ENCODE peak calls at places on chromosomes 6 and 20, in five cellular contexts. H, Z, K, S and N are unnamed samples.

GRCh38 chr6:158290040-158290439 is 22.2 kb upstream of the TULP4 start:
- DNase-seq in K (no peak), S (no peak), H (no peak), Z (no peak), N (no peak)

GRCh38 chr6:132199343-132199742 is 201.9 kb downstream of the MOXD1 start:
- DNase-seq in Z (no peak), K (no peak), H (no peak), S (no peak), N (no peak)

GRCh38 chr20:49894073-49894470 is 21.3 kb downstream of the SPATA2 start:
- DNase-seq in S (no peak), Z (no peak), K (no peak), H (no peak), N (no peak)

GRCh38 chr6:38310061-38310460 is 329.7 kb downstream of the BTBD9 start:
- DNase-seq in Z (no peak), H (no peak), S (peak; percentile 3), K (no peak), N (no peak)

GRCh38 chr20:10705801-10706459 is 32.1 kb upstream of the JAG1 start:
- DNase-seq in Z (no peak), S (peak; percentile 61), H (peak; percentile 4), K (no peak), N (no peak)

GRCh38 chr6:30721198-30722024 is 1.3 kb downstream of the TUBB start:
- DNase-seq in S (peak; percentile 97), H (peak; percentile 52), K (peak; percentile 94), Z (peak; percentile 90), N (peak; percentile 95)

GRCh38 chr20:51514252-51514651 is 28.3 kb downstream of the NFATC2 start:
- DNase-seq in K (no peak), Z (no peak), S (no peak), H (no peak), N (no peak)

GRCh38 chr6:135537782-135538301 is 40.3 kb upstream of the AHI1 start:
- DNase-seq in S (peak; percentile 97), Z (no peak), H (no peak), K (no peak), N (no peak)

GRCh38 chr6:150076196-150076893 is 7.4 kb upstream of the ULBP3 start:
- DNase-seq in Z (no peak), H (no peak), S (no peak), K (no peak), N (no peak)

GRCh38 chr6:81589465-81590313 is 162.8 kb downstream of the TENT5A start:
- DNase-seq in K (peak; percentile 49), S (peak; percentile 53), Z (no peak), H (no peak), N (no peak)

GRCh38 chr6:169837529-169838250 is 86.3 kb downstream of the ERMARD start:
- DNase-seq in H (no peak), Z (no peak), K (no peak), S (no peak), N (no peak)

GRCh38 chr6:75257661-75258060 is 14.1 kb upstream of the COX7A2 start:
- DNase-seq in Z (no peak), H (no peak), K (no peak), S (no peak), N (no peak)

GRCh38 chr6:129598244-129599187 is 111.5 kb downstream of the ARHGAP18 start:
- DNase-seq in H (no peak), S (peak; percentile 87), K (peak; percentile 60), Z (no peak), N (peak; percentile 86)

GRCh38 chr20:20003088-20003954 is 13.8 kb upstream of the NAA20 start:
- DNase-seq in K (no peak), S (peak; percentile 59), H (no peak), Z (no peak), N (no peak)

GRCh38 chr6:159151266-159151855 is 17.8 kb upstream of the FNDC1 start:
- DNase-seq in Z (no peak), H (no peak), S (peak; percentile 72), K (peak; percentile 53), N (no peak)

GRCh38 chr20:43459022-43459942 is 1.6 kb downstream of the SRSF6 start:
- DNase-seq in K (peak; percentile 60), H (no peak), Z (peak; percentile 8), S (peak; percentile 45), N (no peak)

GRCh38 chr6:26272171-26272631 is 92.8 kb upstream of the BTN3A2 start:
- DNase-seq in S (peak; percentile 75), H (no peak), Z (peak; percentile 44), K (peak; percentile 82), N (peak; percentile 68)

GRCh38 chr6:30102701-30103629 is 9.9 kb downstream of the TRIM31 start:
- DNase-seq in K (peak; percentile 88), H (peak; percentile 49), S (peak; percentile 93), Z (peak; percentile 70), N (peak; percentile 76)

GRCh38 chr20:258963-259362 is 1.4 kb downstream of the DEFB132 start:
- DNase-seq in Z (no peak), S (no peak), K (peak; percentile 22), H (no peak), N (no peak)

DNA sequence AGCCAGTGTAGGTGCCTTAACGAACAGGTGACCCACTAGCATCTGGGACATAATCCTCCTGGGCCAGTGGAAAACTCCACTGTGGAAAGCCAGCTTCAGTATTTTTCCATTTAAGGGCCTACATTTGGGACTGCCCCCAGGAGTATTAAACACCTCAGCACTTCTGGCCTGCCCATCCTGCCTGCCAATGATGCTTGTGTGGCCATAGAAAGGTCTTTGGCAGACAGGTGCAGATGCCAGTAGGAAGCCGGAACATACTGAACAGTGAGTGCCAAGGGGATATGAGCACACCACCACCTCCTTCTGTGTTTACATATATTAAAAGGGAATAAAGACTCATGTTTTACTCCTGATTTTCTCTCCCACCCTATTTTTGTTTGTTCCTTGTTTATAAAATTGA is 19.9 kb downstream of the MCM8 start:
- DNase-seq in Z (no peak), K (no peak), H (no peak), S (no peak), N (no peak)
- H3K4me1 ChIP-seq in Z (no peaks in the 10 kb centered on the region), K (peaks cover 17% of the 10 kb centered on the region), H (no peaks in the 10 kb centered on the region), S (no peaks in the 10 kb centered on the region), N (peaks cover 41% of the 10 kb centered on the region)

DNA sequence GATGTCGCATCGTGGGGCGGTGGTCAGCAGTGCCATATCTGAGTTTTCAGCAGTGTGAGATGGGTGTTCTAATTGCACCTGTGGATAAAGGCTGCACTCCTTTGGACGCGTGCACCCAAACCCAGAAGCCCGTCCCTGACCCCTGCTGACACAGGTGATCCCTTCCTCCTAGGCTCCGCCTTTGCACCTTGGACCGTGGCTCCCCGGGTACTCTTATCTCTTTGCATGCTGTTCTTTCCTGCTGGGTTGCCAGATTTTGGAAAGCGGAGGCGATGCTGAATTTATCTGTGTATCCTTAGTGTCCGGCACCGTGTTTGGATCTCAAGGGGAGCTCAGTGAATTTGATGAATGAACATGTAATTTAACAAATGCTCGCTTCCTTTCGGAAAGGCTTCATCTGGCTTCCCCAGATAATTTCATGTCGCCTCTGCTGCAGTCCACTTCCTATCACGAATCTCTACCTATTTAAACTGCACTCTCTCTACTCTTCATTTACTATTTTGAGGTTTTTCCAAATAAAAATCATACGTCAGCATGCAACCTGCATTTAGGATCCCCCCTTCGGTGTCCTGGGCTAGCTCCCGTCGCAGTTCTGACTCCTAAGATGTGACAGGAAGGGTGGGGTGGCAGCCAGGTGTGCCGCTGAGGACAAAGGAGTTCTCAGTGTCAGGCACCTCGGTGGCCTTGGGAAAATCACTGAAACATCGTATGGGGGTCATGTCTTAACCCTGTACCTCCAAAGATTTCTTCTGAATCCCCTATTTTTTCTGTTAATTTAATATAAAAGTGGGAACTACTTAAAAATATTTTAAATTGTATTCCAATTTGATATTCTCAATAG is 753 bp upstream of the PERP start:
- DNase-seq in H (no peak), S (peak; percentile 54), K (peak; percentile 87), Z (no peak), N (peak; percentile 4)
- H3K4me3 ChIP-seq in H (peak overlapping the region; percentile 72), S (peak overlapping the region; percentile 95), K (peak overlapping the region; percentile 98), Z (peak overlapping the region; percentile 69), N (peak overlapping the region; percentile 54)

GRCh38 chr6:7283676-7284075 is 29.3 kb downstream of the SSR1 start:
- DNase-seq in Z (no peak), K (no peak), H (no peak), S (no peak), N (no peak)

GRCh38 chr6:7285416-7285815 is 27.6 kb downstream of the SSR1 start:
- DNase-seq in H (no peak), S (no peak), Z (no peak), K (no peak), N (no peak)

GRCh38 chr6:7282097-7282906 is 30.7 kb downstream of the SSR1 start:
- DNase-seq in S (no peak), K (no peak), H (no peak), Z (no peak), N (no peak)
- H3K4me1 ChIP-seq in S (no peaks in the 10 kb centered on the region), K (no peaks in the 10 kb centered on the region), H (no peaks in the 10 kb centered on the region), Z (peaks cover 5% of the 10 kb centered on the region), N (no peaks in the 10 kb centered on the region)

GRCh38 chr6:43276180-43277082 is 21.6 kb upstream of the SLC22A7 start:
- DNase-seq in H (no peak), Z (no peak), S (no peak), K (no peak), N (no peak)
- H3K4me3 ChIP-seq in H (peak overlapping the region; percentile 69), Z (peak overlapping the region; percentile 51), S (no peak overlapping the region), K (no peak overlapping the region), N (no peak overlapping the region)

GRCh38 chr6:133553652-133554051 is 312.5 kb downstream of the EYA4 start:
- DNase-seq in K (peak; percentile 47), H (no peak), Z (no peak), S (peak; percentile 72), N (peak; percentile 70)
- H3K4me1 ChIP-seq in K (peaks cover 7% of the 10 kb centered on the region), H (no peaks in the 10 kb centered on the region), Z (no peaks in the 10 kb centered on the region), S (no peaks in the 10 kb centered on the region), N (peaks cover 10% of the 10 kb centered on the region)

GRCh38 chr6:118704911-118705310 is 53.5 kb upstream of the CEP85L start:
- DNase-seq in K (no peak), H (no peak), S (no peak), Z (no peak), N (no peak)
- H3K4me3 ChIP-seq in K (no peak overlapping the region), H (no peak overlapping the region), S (no peak overlapping the region), Z (peak overlapping the region; percentile 95), N (no peak overlapping the region)

DNA sequence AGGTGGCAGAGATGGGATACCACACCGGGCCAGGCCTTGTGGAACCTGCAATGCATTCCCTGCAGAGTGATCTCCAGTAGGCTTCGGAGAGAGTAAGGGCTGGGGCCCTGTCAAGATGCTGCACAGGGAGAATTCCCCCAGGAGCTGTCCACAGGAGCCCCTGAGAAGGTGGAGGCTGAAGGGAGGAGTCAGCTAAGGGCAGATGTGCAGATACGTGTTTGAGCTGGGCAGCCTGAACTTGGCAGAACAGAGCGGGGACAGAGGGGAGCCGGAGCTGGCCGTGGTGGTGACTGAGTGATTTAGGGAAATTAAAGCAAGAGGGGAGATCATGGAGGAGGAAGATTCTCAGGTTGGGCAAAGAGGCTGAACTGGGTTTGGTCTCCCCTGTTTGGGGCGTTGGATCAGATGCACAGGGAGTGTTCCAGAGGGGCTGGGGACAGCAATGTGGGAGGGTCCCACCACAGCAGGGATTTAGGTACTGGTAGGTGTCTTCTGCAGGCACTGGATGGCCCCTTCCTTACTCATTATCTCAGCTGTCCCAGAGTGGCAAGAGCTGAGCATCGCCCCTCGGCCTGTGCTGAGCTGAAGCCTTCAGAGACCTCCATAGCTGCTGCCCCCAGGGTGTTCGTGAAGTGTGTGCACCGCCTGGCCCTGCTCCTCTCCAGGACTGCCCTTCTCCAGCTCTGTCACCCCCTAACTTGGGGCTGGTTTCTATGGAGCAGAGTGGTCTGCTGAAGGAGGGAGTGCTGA is 3.8 kb upstream of the NCR2 start:
- DNase-seq in Z (no peak), H (no peak), S (no peak), K (no peak), N (no peak)
- H3K4me1 ChIP-seq in Z (peaks cover 21% of the 10 kb centered on the region), H (no peaks in the 10 kb centered on the region), S (no peaks in the 10 kb centered on the region), K (no peaks in the 10 kb centered on the region), N (no peaks in the 10 kb centered on the region)

GRCh38 chr6:136990754-136991153 is 54.0 kb downstream of the IL20RA start:
- DNase-seq in K (no peak), Z (no peak), S (no peak), H (no peak), N (peak; percentile 67)
- H3K4me3 ChIP-seq in K (no peak overlapping the region), Z (no peak overlapping the region), S (no peak overlapping the region), H (no peak overlapping the region), N (no peak overlapping the region)

GRCh38 chr20:33281550-33282146 is 1.4 kb upstream of the BPIFB1 start:
- DNase-seq in H (no peak), Z (no peak), K (no peak), S (no peak), N (no peak)
- H3K4me1 ChIP-seq in H (no peaks in the 10 kb centered on the region), Z (no peaks in the 10 kb centered on the region), K (no peaks in the 10 kb centered on the region), S (no peaks in the 10 kb centered on the region), N (peaks cover 9% of the 10 kb centered on the region)